ENCODE peak calls at places on chromosomes 7 and 10, in seven cellular contexts. F is DND-41; H is D721Med; T is transverse colon; B is CD8-positive, alpha-beta T cell; U is astrocyte; E is Peyer's patch. P is an unnamed sample.

GRCh38 chr10:4353059-4353655 is 472.9 kb upstream of the AKR1E2 start:
- DNase-seq in F (no peak), H (no peak), T (no peak), B (no peak), U (peak; percentile 82), E (no peak), P (peak; percentile 27)

GRCh38 chr7:107234436-107234835 is 65.6 kb downstream of the HBP1 start:
- DNase-seq in F (no peak), H (no peak), T (no peak), B (no peak), U (no peak), E (no peak), P (no peak)

GRCh38 chr7:147569514-147569913 is 1021.1 kb upstream of the C7orf33 start:
- DNase-seq in F (no peak), H (no peak), T (no peak), B (no peak), U (no peak), E (no peak), P (no peak)

GRCh38 chr7:31107106-31108090 is 55.3 kb downstream of the ADCYAP1R1 start:
- DNase-seq in F (no peak), H (no peak), T (no peak), B (peak; percentile 36), U (no peak), E (peak; percentile 35), P (no peak)

GRCh38 chr10:128047337-128047736 is 78.9 kb downstream of the MKI67 start:
- DNase-seq in F (peak; percentile 90), H (no peak), T (peak; percentile 92), B (peak; percentile 86), U (peak; percentile 35), E (peak; percentile 88), P (no peak)

GRCh38 chr7:22238354-22239311 is 118.3 kb downstream of the RAPGEF5 start:
- DNase-seq in F (no peak), H (no peak), T (no peak), B (no peak), U (peak; percentile 49), E (no peak), P (peak; percentile 45)

GRCh38 chr10:77857272-77857671 is 69.3 kb downstream of the DLG5 start:
- DNase-seq in F (no peak), H (no peak), T (no peak), B (no peak), U (no peak), E (no peak), P (no peak)

GRCh38 chr7:83934118-83934734 is 260.4 kb downstream of the SEMA3A start:
- DNase-seq in F (no peak), H (no peak), T (no peak), B (no peak), U (no peak), E (no peak), P (no peak)

GRCh38 chr10:47025540-47026300 is 114.5 kb downstream of the PTPN20 start:
- DNase-seq in F (no peak), H (peak; percentile 15), T (no peak), B (peak; percentile 41), U (peak; percentile 58), E (peak; percentile 43), P (peak; percentile 68)

GRCh38 chr7:111364413-111364812 is 197.9 kb downstream of the IMMP2L start:
- DNase-seq in F (no peak), H (no peak), T (no peak), B (no peak), U (peak; percentile 11), E (no peak), P (peak; percentile 62)

GRCh38 chr7:129147723-129148122 is 3.2 kb downstream of the TSPAN33 start:
- DNase-seq in F (no peak), H (no peak), T (no peak), B (no peak), U (no peak), E (no peak), P (no peak)

GRCh38 chr7:129143724-129144094 is 798 bp upstream of the TSPAN33 start:
- DNase-seq in F (no peak), H (no peak), T (no peak), B (no peak), U (no peak), E (no peak), P (no peak)

GRCh38 chr7:129144095-129144833 is at the start of gene TSPAN33:
- DNase-seq in F (peak; percentile 53), H (peak; percentile 99), T (peak; percentile 80), B (peak; percentile 74), U (peak; percentile 47), E (peak; percentile 81), P (peak; percentile 51)

GRCh38 chr7:129146237-129146979 is 1.9 kb downstream of the TSPAN33 start:
- DNase-seq in F (no peak), H (no peak), T (no peak), B (no peak), U (no peak), E (no peak), P (no peak)

DNA sequence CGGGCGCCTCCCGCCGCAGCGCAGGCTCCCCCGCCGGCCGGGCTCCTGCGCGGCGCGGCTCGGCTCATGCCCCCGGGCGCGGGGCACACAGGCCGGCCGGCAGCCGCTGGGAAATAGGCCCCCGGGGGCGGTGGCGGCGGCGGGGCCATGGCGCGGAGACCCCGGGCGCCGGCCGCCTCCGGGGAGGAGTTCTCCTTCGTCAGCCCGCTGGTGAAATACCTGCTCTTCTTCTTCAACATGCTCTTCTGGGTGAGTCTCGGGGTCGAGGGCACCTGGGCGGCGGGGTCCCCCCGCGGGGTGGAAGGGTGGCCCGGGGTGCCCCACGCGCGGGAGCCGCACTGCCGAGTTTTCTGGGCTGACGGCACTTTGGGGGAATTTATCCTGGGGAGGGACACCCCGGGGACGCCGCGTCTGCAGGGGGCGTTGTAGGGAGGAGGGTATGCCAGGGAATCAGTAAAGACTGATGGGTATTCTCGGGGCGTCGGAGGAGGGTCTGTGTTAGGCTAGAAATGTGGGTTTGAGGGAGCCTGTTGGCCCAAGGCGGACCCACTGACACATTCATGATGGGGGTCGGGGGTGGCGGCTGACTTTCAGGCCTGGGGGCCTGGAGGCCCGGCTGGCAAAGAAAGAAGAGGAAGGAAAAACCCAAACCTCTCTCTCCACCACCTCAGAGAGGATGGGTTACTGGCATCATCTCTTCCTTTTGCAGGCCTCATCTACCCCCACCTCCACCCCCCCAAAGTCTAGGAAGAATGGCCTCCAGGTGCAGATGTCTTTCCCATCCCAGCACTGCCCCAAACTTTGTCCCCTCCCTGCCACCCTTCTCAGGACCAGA is 544 bp downstream of the TSPAN33 start:
- DNase-seq in F (peak; percentile 15), H (peak; percentile 31), T (no peak), B (no peak), U (no peak), E (no peak), P (no peak)
- TF ChIP-seq CTCF in F (peak; percentile 57), H (peak; percentile 15), T (no peak), B (peak; percentile 44), U (no peak), E (no peak), P (peak; percentile 32)

GRCh38 chr7:70695804-70696104 is 436.2 kb upstream of the GALNT17 start:
- DNase-seq in F (peak; percentile 56), H (no peak), T (no peak), B (no peak), U (no peak), E (no peak), P (no peak)

GRCh38 chr7:70694357-70694908 is 437.5 kb upstream of the GALNT17 start:
- DNase-seq in F (peak; percentile 57), H (no peak), T (peak; percentile 48), B (peak; percentile 57), U (peak; percentile 29), E (peak; percentile 76), P (no peak)

GRCh38 chr7:70694909-70695803 is 436.8 kb upstream of the GALNT17 start:
- DNase-seq in F (peak; percentile 51), H (no peak), T (peak; percentile 25), B (no peak), U (no peak), E (peak; percentile 72), P (no peak)

GRCh38 chr7:70693300-70693689 is 438.6 kb upstream of the GALNT17 start:
- DNase-seq in F (no peak), H (no peak), T (no peak), B (no peak), U (peak; percentile 64), E (no peak), P (no peak)

GRCh38 chr7:70693690-70694356 is 438.1 kb upstream of the GALNT17 start:
- DNase-seq in F (peak; percentile 89), H (peak; percentile 35), T (peak; percentile 85), B (peak; percentile 78), U (peak; percentile 51), E (peak; percentile 92), P (no peak)
- TF ChIP-seq CTCF in F (peak; percentile 42), H (no peak), T (peak; percentile 31), B (no peak), U (no peak), E (peak; percentile 47), P (no peak)

GRCh38 chr7:51188987-51189386 is 127.6 kb downstream of the COBL start:
- DNase-seq in F (no peak), H (no peak), T (no peak), B (no peak), U (no peak), E (no peak), P (no peak)

GRCh38 chr7:51187941-51188340 is 128.7 kb downstream of the COBL start:
- DNase-seq in F (no peak), H (peak; percentile 46), T (no peak), B (no peak), U (no peak), E (no peak), P (no peak)

GRCh38 chr7:51186531-51186930 is 130.1 kb downstream of the COBL start:
- DNase-seq in F (no peak), H (no peak), T (no peak), B (no peak), U (no peak), E (no peak), P (no peak)

GRCh38 chr7:51190950-51191349 is 125.7 kb downstream of the COBL start:
- DNase-seq in F (no peak), H (no peak), T (no peak), B (no peak), U (no peak), E (no peak), P (no peak)

DNA sequence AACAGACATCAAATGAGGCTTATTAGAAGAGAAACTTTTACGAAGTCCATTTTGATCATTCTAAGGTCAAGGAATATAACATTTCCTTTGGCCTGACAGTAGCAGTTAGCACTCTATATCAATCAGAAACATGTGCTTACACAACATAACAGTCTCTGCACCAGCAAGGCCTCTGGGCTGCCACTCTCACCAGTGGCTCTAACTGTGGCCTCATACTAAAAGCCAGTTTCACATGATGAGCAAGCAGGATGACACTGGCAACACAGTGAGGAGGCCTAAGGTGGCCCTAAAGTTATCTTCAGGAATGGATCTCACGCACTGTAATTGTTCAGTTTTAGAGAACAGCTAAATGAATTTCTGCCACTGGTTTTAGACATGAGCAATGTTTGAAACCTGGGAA is 126.8 kb downstream of the COBL start:
- DNase-seq in F (no peak), H (no peak), T (no peak), B (no peak), U (no peak), E (no peak), P (no peak)
- TF ChIP-seq CTCF in F (no peak), H (no peak), T (no peak), B (no peak), U (no peak), E (no peak), P (no peak)

GRCh38 chr7:12056381-12056780 is 154.7 kb upstream of the TMEM106B start:
- DNase-seq in F (no peak), H (no peak), T (no peak), B (no peak), U (peak; percentile 42), E (no peak), P (no peak)
- TF ChIP-seq CTCF in F (no peak), H (no peak), T (no peak), B (no peak), U (no peak), E (no peak), P (no peak)

P was measured in HFFc6.